ENCODE peak calls at places on chromosomes 13 and 19, in five cellular contexts. F is NCI-H146; M is neural progenitor cell; T is activated CD4-positive, alpha-beta memory T cell treated with anti-CD3 and anti-CD28 coated beads, Interleukin-2, amount 10 ng/mL, durations not matched to agents 7 days and 5 days; Z is HFF-Myc. L is an unnamed sample.

GRCh38 chr19:932647-933552 is 7.1 kb downstream of the ARID3A start:
- DNase-seq in T (peak; percentile 31), Z (peak; percentile 92), F (no peak), M (peak; percentile 54), L (peak; percentile 93)

GRCh38 chr19:30498707-30499106 is 126.5 kb downstream of the ZNF536 start:
- DNase-seq in M (peak; percentile 60), T (no peak), Z (no peak), F (no peak), L (no peak)

GRCh38 chr13:48783181-48783630 is 129.5 kb downstream of the CYSLTR2 start:
- DNase-seq in F (no peak), T (no peak), Z (peak; percentile 93), M (no peak), L (peak; percentile 44)

GRCh38 chr19:40758491-40758890 is 7.5 kb downstream of the SNRPA start:
- DNase-seq in T (no peak), Z (no peak), M (no peak), F (no peak), L (no peak)

GRCh38 chr13:25249001-25249543 is 38.2 kb downstream of the MTMR6 start:
- DNase-seq in Z (peak; percentile 31), M (peak; percentile 53), T (no peak), F (peak; percentile 31), L (peak; percentile 3)

GRCh38 chr19:37930416-37930815 is 23.4 kb downstream of the SIPA1L3 start:
- DNase-seq in Z (no peak), F (no peak), T (no peak), M (no peak), L (no peak)

GRCh38 chr19:18428837-18429674 is 8.9 kb downstream of the ISYNA1 start:
- DNase-seq in F (peak; percentile 90), Z (no peak), M (peak; percentile 98), T (peak; percentile 87), L (peak; percentile 98)

GRCh38 chr19:18282021-18282787 is 782 bp upstream of the JUND start:
- DNase-seq in F (no peak), T (peak; percentile 53), Z (no peak), M (peak; percentile 21), L (no peak)

GRCh38 chr19:38634757-38635482 is 12.5 kb upstream of the ACTN4 start:
- DNase-seq in Z (no peak), F (peak; percentile 39), T (peak; percentile 81), M (peak; percentile 67), L (peak; percentile 60)

GRCh38 chr13:39602614-39603366 is at the start of gene LHFPL6:
- DNase-seq in F (peak; percentile 90), M (peak; percentile 90), T (peak; percentile 64), Z (peak; percentile 38), L (peak; percentile 78)

GRCh38 chr13:20945952-20946383 is 43.4 kb upstream of the XPO4 start:
- DNase-seq in M (peak; percentile 34), F (no peak), T (no peak), Z (no peak), L (no peak)

GRCh38 chr13:47168086-47168485 is 271.2 kb upstream of the HTR2A start:
- DNase-seq in T (no peak), Z (no peak), F (no peak), M (no peak), L (no peak)

GRCh38 chr13:32537580-32538233 is 888 bp downstream of the N4BP2L2 start:
- DNase-seq in M (no peak), F (peak; percentile 30), Z (no peak), T (peak; percentile 56), L (no peak)

GRCh38 chr13:64332048-64332447 is 2898.1 kb downstream of the PCDH9 start:
- DNase-seq in M (no peak), F (peak; percentile 33), Z (no peak), T (no peak), L (peak; percentile 83)

GRCh38 chr13:48578516-48579166 is 45.8 kb upstream of the RCBTB2 start:
- DNase-seq in T (no peak), Z (no peak), F (no peak), M (no peak), L (no peak)

GRCh38 chr19:38308006-38308766 is 4.1 kb downstream of the C19orf33 start:
- DNase-seq in Z (no peak), T (no peak), F (no peak), M (no peak), L (no peak)

GRCh38 chr13:50334944-50335343 is 319.7 kb downstream of the KCNRG start:
- DNase-seq in M (peak; percentile 42), F (no peak), T (no peak), Z (no peak), L (no peak)

GRCh38 chr13:99947666-99948065 is 23.9 kb downstream of the ZIC5 start:
- DNase-seq in Z (no peak), T (no peak), M (no peak), F (no peak), L (no peak)

GRCh38 chr19:38993271-38993670 is 17.7 kb upstream of the FBXO17 start:
- DNase-seq in Z (no peak), F (no peak), M (no peak), T (no peak), L (no peak)

GRCh38 chr19:50728084-50728737 is 5.0 kb downstream of the CLEC11A start:
- DNase-seq in T (peak; percentile 49), Z (peak; percentile 63), M (peak; percentile 95), F (peak; percentile 47), L (peak; percentile 27)

GRCh38 chr13:41973247-41973741 is 12.4 kb upstream of the VWA8 start:
- DNase-seq in Z (no peak), F (no peak), T (no peak), M (peak; percentile 44), L (no peak)

GRCh38 chr19:17292301-17293074 is 10.7 kb downstream of the ABHD8 start:
- DNase-seq in F (peak; percentile 92), T (peak; percentile 82), Z (peak; percentile 92), M (peak; percentile 92), L (peak; percentile 90)

GRCh38 chr19:27734496-27735220 is 1478.3 kb downstream of the UQCRFS1 start:
- DNase-seq in F (no peak), M (no peak), T (no peak), Z (no peak), L (no peak)

GRCh38 chr13:74372511-74372910 is 238.3 kb upstream of the KLF12 start:
- DNase-seq in T (no peak), M (no peak), Z (no peak), F (no peak), L (no peak)

GRCh38 chr19:1172353-1173159 is 1.5 kb downstream of the SBNO2 start:
- DNase-seq in Z (no peak), F (no peak), T (no peak), M (peak; percentile 52), L (peak; percentile 23)

GRCh38 chr13:80515296-80515695 is 174.4 kb upstream of the SPRY2 start:
- DNase-seq in Z (no peak), F (no peak), M (no peak), T (no peak), L (no peak)

GRCh38 chr19:46841458-46842083 is 9.1 kb downstream of the AP2S1 start:
- DNase-seq in T (no peak), Z (no peak), M (no peak), F (no peak), L (no peak)

GRCh38 chr13:113792821-113793717 is 34.0 kb downstream of the TMEM255B start:
- DNase-seq in F (no peak), Z (no peak), T (no peak), M (no peak), L (no peak)

GRCh38 chr13:45108716-45109706 is 11.3 kb upstream of the GTF2F2 start:
- DNase-seq in Z (no peak), M (no peak), F (no peak), T (no peak), L (peak; percentile 2)

GRCh38 chr13:99422556-99423220 is 78.6 kb upstream of the TM9SF2 start:
- DNase-seq in F (no peak), Z (no peak), M (no peak), T (no peak), L (no peak)

GRCh38 chr13:92843549-92843948 is 383.1 kb upstream of the GPC6 start:
- DNase-seq in M (no peak), Z (peak; percentile 15), T (no peak), F (peak; percentile 81), L (peak; percentile 96)

GRCh38 chr19:2922987-2923386 is 21.8 kb downstream of the ZNF77 start:
- DNase-seq in M (peak; percentile 31), F (peak; percentile 21), Z (no peak), T (no peak), L (peak; percentile 94)

GRCh38 chr13:45341799-45342584 is 1.0 kb upstream of the TPT1 start:
- DNase-seq in F (peak; percentile 48), M (no peak), T (no peak), Z (no peak), L (peak; percentile 63)

GRCh38 chr13:41765020-41765419 is 195.9 kb downstream of the VWA8 start:
- DNase-seq in T (no peak), M (no peak), Z (no peak), F (no peak), L (no peak)

GRCh38 chr19:15869109-15869555 is 28.7 kb downstream of the CYP4F2 start:
- DNase-seq in Z (no peak), M (no peak), T (peak; percentile 40), F (no peak), L (peak; percentile 35)